ENCODE peak calls at places on chromosomes 5 and 9, in four cellular contexts. One of them, this sample, is unnamed.

GRCh38 chr5:165616550-165617430 is 2111.4 kb downstream of the MAT2B start:
- DNase-seq in A549: no peak
- DNase-seq in brain microvascular endothelial cell: no peak
- DNase-seq in HCT116: no peak
- DNase-seq in this sample: no peak

GRCh38 chr5:143882520-143882919 is 70.6 kb downstream of the HMHB1 start:
- DNase-seq in A549: no peak
- DNase-seq in brain microvascular endothelial cell: no peak
- DNase-seq in HCT116: no peak
- DNase-seq in this sample: no peak

GRCh38 chr9:113350937-113351336 is 1.6 kb downstream of the BSPRY start:
- DNase-seq in A549: no peak
- DNase-seq in brain microvascular endothelial cell: no peak
- DNase-seq in HCT116: no peak
- DNase-seq in this sample: no peak

GRCh38 chr5:118919016-118919415 is 69.3 kb downstream of the DTWD2 start:
- DNase-seq in A549: no peak
- DNase-seq in brain microvascular endothelial cell: no peak
- DNase-seq in HCT116: no peak
- DNase-seq in this sample: peak; percentile 96

GRCh38 chr5:72178910-72179815 is 71.9 kb downstream of the MAP1B start:
- DNase-seq in A549: peak; percentile 17
- DNase-seq in brain microvascular endothelial cell: peak; percentile 89
- DNase-seq in HCT116: peak; percentile 28
- DNase-seq in this sample: no peak

GRCh38 chr5:11334404-11334803 is 569.8 kb downstream of the CTNND2 start:
- DNase-seq in A549: no peak
- DNase-seq in brain microvascular endothelial cell: no peak
- DNase-seq in HCT116: no peak
- DNase-seq in this sample: no peak

GRCh38 chr9:72154468-72155281 is 5.4 kb downstream of the GDA start:
- DNase-seq in A549: no peak
- DNase-seq in brain microvascular endothelial cell: no peak
- DNase-seq in HCT116: no peak
- DNase-seq in this sample: no peak

GRCh38 chr5:38445374-38446028 is 110.9 kb downstream of the LIFR start:
- DNase-seq in A549: no peak
- DNase-seq in brain microvascular endothelial cell: no peak
- DNase-seq in HCT116: no peak
- DNase-seq in this sample: no peak

GRCh38 chr5:172881691-172882370 is 47.8 kb downstream of the ERGIC1 start:
- DNase-seq in A549: no peak
- DNase-seq in brain microvascular endothelial cell: peak; percentile 96
- DNase-seq in HCT116: peak; percentile 10
- DNase-seq in this sample: no peak

GRCh38 chr9:134593286-134593685 is 48.3 kb upstream of the COL5A1 start:
- DNase-seq in A549: no peak
- DNase-seq in brain microvascular endothelial cell: no peak
- DNase-seq in HCT116: no peak
- DNase-seq in this sample: no peak

GRCh38 chr9:68847765-68848164 is 142.7 kb downstream of the PIP5K1B start:
- DNase-seq in A549: no peak
- DNase-seq in brain microvascular endothelial cell: no peak
- DNase-seq in HCT116: no peak
- DNase-seq in this sample: no peak
- H3K27ac ChIP-seq in A549: no peak overlapping the region
- H3K27ac ChIP-seq in brain microvascular endothelial cell: no peak overlapping the region
- H3K27ac ChIP-seq in HCT116: no peak overlapping the region
- H3K27ac ChIP-seq in this sample: no peak overlapping the region

GRCh38 chr9:33111621-33112020 is 35.1 kb upstream of the SMU1 start:
- DNase-seq in A549: no peak
- DNase-seq in brain microvascular endothelial cell: no peak
- DNase-seq in HCT116: no peak
- DNase-seq in this sample: no peak
- H3K27ac ChIP-seq in A549: no peak overlapping the region
- H3K27ac ChIP-seq in brain microvascular endothelial cell: no peak overlapping the region
- H3K27ac ChIP-seq in HCT116: no peak overlapping the region
- H3K27ac ChIP-seq in this sample: no peak overlapping the region

GRCh38 chr5:180647465-180647864 is 1.9 kb downstream of the FLT4 start:
- DNase-seq in A549: no peak
- DNase-seq in brain microvascular endothelial cell: no peak
- DNase-seq in HCT116: no peak
- DNase-seq in this sample: no peak

GRCh38 chr5:180646963-180647305 is 2.5 kb downstream of the FLT4 start:
- DNase-seq in A549: no peak
- DNase-seq in brain microvascular endothelial cell: no peak
- DNase-seq in HCT116: no peak
- DNase-seq in this sample: no peak

GRCh38 chr5:180645609-180646204 is 3.7 kb downstream of the FLT4 start:
- DNase-seq in A549: no peak
- DNase-seq in brain microvascular endothelial cell: no peak
- DNase-seq in HCT116: no peak
- DNase-seq in this sample: no peak

GRCh38 chr5:180644825-180645608 is 4.4 kb downstream of the FLT4 start:
- DNase-seq in A549: no peak
- DNase-seq in brain microvascular endothelial cell: no peak
- DNase-seq in HCT116: no peak
- DNase-seq in this sample: no peak

GRCh38 chr5:180646289-180646962 is 3.0 kb downstream of the FLT4 start:
- DNase-seq in A549: no peak
- DNase-seq in brain microvascular endothelial cell: no peak
- DNase-seq in HCT116: no peak
- DNase-seq in this sample: no peak
- H3K27ac ChIP-seq in A549: no peak overlapping the region
- H3K27ac ChIP-seq in brain microvascular endothelial cell: no peak overlapping the region
- H3K27ac ChIP-seq in HCT116: no peak overlapping the region
- H3K27ac ChIP-seq in this sample: no peak overlapping the region

GRCh38 chr9:14987858-14988257 is 77.6 kb upstream of the FREM1 start:
- DNase-seq in A549: no peak
- DNase-seq in brain microvascular endothelial cell: no peak
- DNase-seq in HCT116: no peak
- DNase-seq in this sample: no peak
- H3K27ac ChIP-seq in A549: no peak overlapping the region
- H3K27ac ChIP-seq in brain microvascular endothelial cell: no peak overlapping the region
- H3K27ac ChIP-seq in HCT116: no peak overlapping the region
- H3K27ac ChIP-seq in this sample: no peak overlapping the region

GRCh38 chr9:136285501-136286358 is 18.2 kb downstream of the CCDC187 start:
- DNase-seq in A549: no peak
- DNase-seq in brain microvascular endothelial cell: no peak
- DNase-seq in HCT116: no peak
- DNase-seq in this sample: no peak

GRCh38 chr9:136286987-136287379 is 16.9 kb downstream of the CCDC187 start:
- DNase-seq in A549: no peak
- DNase-seq in brain microvascular endothelial cell: no peak
- DNase-seq in HCT116: no peak
- DNase-seq in this sample: no peak

GRCh38 chr9:136284951-136285350 is 18.9 kb downstream of the CCDC187 start:
- DNase-seq in A549: no peak
- DNase-seq in brain microvascular endothelial cell: no peak
- DNase-seq in HCT116: no peak
- DNase-seq in this sample: no peak

GRCh38 chr9:136287960-136288753 is 15.7 kb downstream of the CCDC187 start:
- DNase-seq in A549: no peak
- DNase-seq in brain microvascular endothelial cell: no peak
- DNase-seq in HCT116: no peak
- DNase-seq in this sample: no peak

DNA sequence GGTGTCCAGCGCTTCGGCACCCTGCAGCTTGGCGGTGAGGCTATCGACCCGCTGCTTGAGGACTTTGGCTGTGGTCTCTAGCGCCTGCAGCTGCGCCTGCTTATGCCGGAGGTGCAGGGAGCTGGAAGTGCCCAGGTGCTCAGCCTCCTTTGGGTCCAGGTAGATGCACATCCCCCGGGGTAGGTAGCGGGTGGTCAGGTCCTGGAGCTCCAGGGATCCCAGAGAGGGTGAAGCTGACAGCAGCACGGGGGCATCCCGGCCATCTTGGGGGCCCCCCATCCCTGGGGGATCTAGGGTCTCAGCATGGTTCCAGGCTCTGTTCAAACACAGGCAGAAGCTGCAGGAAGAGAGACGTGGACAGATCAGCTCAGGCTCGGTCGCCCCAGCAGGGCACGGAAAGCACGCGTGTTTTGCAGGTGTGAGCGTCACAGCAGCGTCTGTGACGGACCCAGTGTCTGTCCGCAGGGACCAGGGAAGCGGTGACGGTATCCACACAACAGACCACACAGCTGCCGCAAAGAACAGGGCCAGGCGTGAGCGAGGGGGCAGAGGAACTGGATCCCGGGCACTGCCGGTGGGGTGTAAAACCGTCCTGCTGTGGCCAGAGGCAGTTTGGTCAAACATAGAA is 17.4 kb downstream of the CCDC187 start:
- DNase-seq in A549: no peak
- DNase-seq in brain microvascular endothelial cell: no peak
- DNase-seq in HCT116: no peak
- DNase-seq in this sample: no peak
- H3K27ac ChIP-seq in A549: no peak overlapping the region
- H3K27ac ChIP-seq in brain microvascular endothelial cell: no peak overlapping the region
- H3K27ac ChIP-seq in HCT116: no peak overlapping the region
- H3K27ac ChIP-seq in this sample: no peak overlapping the region

DNA sequence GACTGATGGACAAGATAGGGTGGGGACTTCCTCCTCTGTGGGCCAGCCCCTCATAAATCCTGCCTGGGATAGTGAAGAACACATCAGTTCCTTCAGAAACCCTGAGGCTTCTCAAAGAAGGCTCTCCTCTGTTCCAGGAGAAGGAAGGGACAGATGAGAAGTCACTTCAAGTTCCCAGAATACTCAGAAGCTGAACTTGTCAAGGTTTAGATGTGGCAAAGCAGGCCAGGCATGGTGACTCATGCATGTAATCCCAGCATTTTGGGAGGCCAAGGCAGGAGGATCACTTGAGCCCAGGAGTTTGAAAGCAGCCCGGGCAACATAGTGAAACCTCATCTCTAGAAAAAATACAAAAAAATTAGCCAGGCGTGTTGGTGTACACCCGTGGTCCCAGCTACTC is 38.5 kb downstream of the STOM start:
- DNase-seq in A549: no peak
- DNase-seq in brain microvascular endothelial cell: no peak
- DNase-seq in HCT116: no peak
- DNase-seq in this sample: no peak
- H3K27ac ChIP-seq in A549: peak overlapping the region; percentile 16
- H3K27ac ChIP-seq in brain microvascular endothelial cell: no peak overlapping the region
- H3K27ac ChIP-seq in HCT116: no peak overlapping the region
- H3K27ac ChIP-seq in this sample: no peak overlapping the region

DNA sequence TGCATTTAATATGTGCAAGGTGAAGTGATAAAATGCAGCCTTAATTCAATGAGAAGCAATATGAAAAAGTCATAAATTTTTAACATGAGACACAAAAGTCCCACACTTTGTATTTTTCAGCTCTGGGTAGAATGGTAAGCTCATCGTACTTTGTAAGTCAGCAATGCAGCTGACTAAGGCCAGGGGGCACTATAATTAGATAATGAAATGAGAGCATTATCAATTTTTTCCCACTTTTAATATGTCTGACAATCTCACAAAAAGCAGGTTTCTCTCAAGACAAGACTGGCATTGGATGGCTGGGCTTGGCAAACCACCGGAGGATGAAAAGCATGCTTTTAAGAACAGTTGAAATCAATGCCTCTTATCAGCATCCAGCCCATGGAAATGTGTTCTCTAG is 162.8 kb downstream of the FAM174A start:
- DNase-seq in A549: no peak
- DNase-seq in brain microvascular endothelial cell: no peak
- DNase-seq in HCT116: no peak
- DNase-seq in this sample: no peak
- H3K27ac ChIP-seq in A549: no peak overlapping the region
- H3K27ac ChIP-seq in brain microvascular endothelial cell: no peak overlapping the region
- H3K27ac ChIP-seq in HCT116: no peak overlapping the region
- H3K27ac ChIP-seq in this sample: no peak overlapping the region

DNA sequence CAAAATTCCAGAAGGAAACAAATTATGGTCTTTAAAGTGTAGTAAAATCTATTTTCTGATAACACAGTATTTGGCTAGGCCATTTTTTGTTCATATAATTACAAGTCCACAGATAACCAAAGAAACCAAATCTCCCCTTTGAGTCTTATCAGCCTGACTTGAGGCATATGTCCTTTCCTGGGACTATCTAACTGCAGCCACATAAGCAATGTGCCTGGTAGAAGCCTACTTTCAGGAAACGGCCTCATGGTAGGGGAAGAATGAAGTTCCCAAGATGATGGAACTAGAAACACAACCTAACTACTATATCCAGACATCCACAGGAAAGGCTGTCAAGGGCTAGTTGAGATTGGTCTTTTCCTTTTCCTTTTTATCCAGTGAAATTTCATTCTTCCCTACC is 130.0 kb downstream of the PIK3R1 start:
- DNase-seq in A549: no peak
- DNase-seq in brain microvascular endothelial cell: no peak
- DNase-seq in HCT116: no peak
- DNase-seq in this sample: no peak
- H3K27ac ChIP-seq in A549: no peak overlapping the region
- H3K27ac ChIP-seq in brain microvascular endothelial cell: peak overlapping the region; percentile 73
- H3K27ac ChIP-seq in HCT116: no peak overlapping the region
- H3K27ac ChIP-seq in this sample: no peak overlapping the region